ENCODE peak calls at places on chromosomes 6 and 20, in eight cellular contexts. Y is cardiac muscle cell, S is keratinocyte, M is sigmoid colon, F is Peyer's patch, Q is IMR-90, B is OCI-LY7, G is lower leg skin. V is an unnamed sample.

GRCh38 chr20:58712823-58713731 is 20.5 kb downstream of the NPEPL1 start:
- DNase-seq in Y (no peak), S (no peak), M (peak; percentile 55), F (no peak), Q (no peak), B (no peak), G (peak; percentile 76), V (no peak)

GRCh38 chr20:46222521-46223007 is 85.7 kb downstream of the CDH22 start:
- DNase-seq in Y (peak; percentile 87), S (no peak), M (no peak), F (no peak), Q (no peak), B (no peak), G (no peak), V (no peak)

GRCh38 chr6:151436814-151437213 is 15.1 kb downstream of the RMND1 start:
- DNase-seq in Y (no peak), S (no peak), M (no peak), F (no peak), Q (peak; percentile 48), B (no peak), G (no peak), V (no peak)

GRCh38 chr6:96466149-96466863 is 55.3 kb upstream of the UFL1 start:
- DNase-seq in Y (no peak), S (no peak), M (no peak), F (no peak), Q (no peak), B (no peak), G (no peak), V (no peak)

GRCh38 chr6:14784596-14785360 is 461.1 kb upstream of the JARID2 start:
- DNase-seq in Y (no peak), S (no peak), M (no peak), F (no peak), Q (no peak), B (no peak), G (no peak), V (no peak)

GRCh38 chr20:51749674-51750036 is 18.5 kb downstream of the ATP9A start:
- DNase-seq in Y (no peak), S (peak; percentile 15), M (no peak), F (no peak), Q (peak; percentile 79), B (no peak), G (no peak), V (peak; percentile 77)

GRCh38 chr6:134041093-134041492 is 11.3 kb downstream of the SLC2A12 start:
- DNase-seq in Y (no peak), S (no peak), M (no peak), F (no peak), Q (peak; percentile 82), B (no peak), G (no peak), V (peak; percentile 38)

GRCh38 chr6:6725120-6725833 is 136.8 kb downstream of the LY86 start:
- DNase-seq in Y (no peak), S (no peak), M (no peak), F (no peak), Q (no peak), B (no peak), G (no peak), V (no peak)

GRCh38 chr20:3165473-3166337 is 6.0 kb upstream of the FASTKD5 start:
- DNase-seq in Y (no peak), S (no peak), M (peak; percentile 87), F (peak; percentile 58), Q (peak; percentile 63), B (no peak), G (peak; percentile 87), V (peak; percentile 68)

GRCh38 chr6:151209071-151209831 is 30.5 kb upstream of the AKAP12 start:
- DNase-seq in Y (peak; percentile 80), S (no peak), M (no peak), F (no peak), Q (peak; percentile 20), B (no peak), G (no peak), V (peak; percentile 49)

GRCh38 chr20:37364013-37364926 is 18.3 kb downstream of the SRC start:
- DNase-seq in Y (no peak), S (no peak), M (peak; percentile 50), F (no peak), Q (no peak), B (no peak), G (no peak), V (no peak)

GRCh38 chr20:62704341-62704948 is 4.2 kb upstream of the NTSR1 start:
- DNase-seq in Y (peak; percentile 73), S (peak; percentile 95), M (peak; percentile 96), F (peak; percentile 65), Q (peak; percentile 95), B (no peak), G (peak; percentile 96), V (peak; percentile 96)

GRCh38 chr20:51136326-51136725 is 113.4 kb upstream of the KCNG1 start:
- DNase-seq in Y (no peak), S (no peak), M (no peak), F (no peak), Q (no peak), B (no peak), G (peak; percentile 10), V (no peak)

GRCh38 chr6:84528201-84528600 is 236.2 kb downstream of the TBX18 start:
- DNase-seq in Y (no peak), S (no peak), M (no peak), F (no peak), Q (no peak), B (no peak), G (no peak), V (no peak)

GRCh38 chr20:48017504-48017903 is 232.2 kb upstream of the SULF2 start:
- DNase-seq in Y (no peak), S (no peak), M (no peak), F (no peak), Q (no peak), B (no peak), G (no peak), V (no peak)

GRCh38 chr6:12504325-12504966 is 212.1 kb upstream of the PHACTR1 start:
- DNase-seq in Y (no peak), S (no peak), M (no peak), F (no peak), Q (peak; percentile 14), B (peak; percentile 40), G (no peak), V (no peak)

GRCh38 chr6:148528292-148528691 is 185.7 kb downstream of the SASH1 start:
- DNase-seq in Y (no peak), S (no peak), M (no peak), F (no peak), Q (peak; percentile 44), B (peak; percentile 19), G (no peak), V (peak; percentile 38)

GRCh38 chr6:37866590-37867507 is 47.3 kb downstream of the ZFAND3 start:
- DNase-seq in Y (no peak), S (no peak), M (no peak), F (no peak), Q (peak; percentile 44), B (no peak), G (no peak), V (no peak)

GRCh38 chr6:37864250-37864649 is 44.7 kb downstream of the ZFAND3 start:
- DNase-seq in Y (no peak), S (no peak), M (no peak), F (no peak), Q (no peak), B (no peak), G (no peak), V (no peak)

GRCh38 chr6:37865534-37865933 is 46.0 kb downstream of the ZFAND3 start:
- DNase-seq in Y (no peak), S (no peak), M (no peak), F (no peak), Q (no peak), B (no peak), G (no peak), V (no peak)

GRCh38 chr6:37868447-37868825 is 48.9 kb downstream of the ZFAND3 start:
- DNase-seq in Y (no peak), S (no peak), M (no peak), F (no peak), Q (peak; percentile 59), B (no peak), G (no peak), V (no peak)

DNA sequence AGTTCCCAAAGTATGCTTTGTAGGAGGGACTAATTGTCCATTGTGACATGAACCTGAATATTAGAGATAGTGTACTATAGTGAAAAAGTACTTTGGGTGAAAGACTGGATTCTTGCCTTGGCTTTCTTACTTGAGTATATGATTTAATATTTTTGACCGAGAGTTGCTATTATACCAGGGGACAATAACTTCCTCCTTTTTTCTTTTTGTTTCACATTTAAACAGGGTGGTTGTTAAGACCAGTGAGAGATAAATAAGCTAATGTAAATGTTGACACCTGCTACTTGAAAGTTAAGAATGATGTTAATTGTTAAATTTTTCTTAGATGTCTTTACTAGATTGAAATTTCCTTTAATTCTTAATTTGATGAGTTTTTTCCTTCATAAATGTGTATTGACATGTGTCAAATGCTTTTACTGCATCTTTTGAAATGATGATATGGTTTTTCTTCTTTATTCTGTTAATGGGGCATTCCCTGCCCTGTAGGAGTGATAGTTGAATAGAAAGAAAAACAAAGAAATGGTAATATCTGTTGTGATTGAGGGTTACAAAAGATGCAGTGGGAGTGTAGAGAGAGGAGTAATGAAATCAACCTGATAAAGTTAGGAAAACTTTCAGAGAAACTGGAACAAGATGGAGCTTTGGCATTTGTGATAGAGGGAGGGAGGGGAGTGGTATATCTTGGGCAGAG is 48.4 kb downstream of the ZFAND3 start:
- DNase-seq in Y (no peak), S (no peak), M (no peak), F (no peak), Q (no peak), B (no peak), G (no peak), V (no peak)
- H3K4me3 ChIP-seq in Y (no peak overlapping the region), S (no peak overlapping the region), M (no peak overlapping the region), F (no peak overlapping the region), Q (no peak overlapping the region), B (no peak overlapping the region), G (no peak overlapping the region), V (no peak overlapping the region)

GRCh38 chr6:52573295-52573694 is 3.6 kb downstream of the TRAM2 start:
- DNase-seq in Y (peak; percentile 56), S (no peak), M (no peak), F (no peak), Q (no peak), B (no peak), G (no peak), V (peak; percentile 27)
- H3K4me3 ChIP-seq in Y (no peak overlapping the region), S (no peak overlapping the region), M (no peak overlapping the region), F (no peak overlapping the region), Q (peak overlapping the region; percentile 88), B (no peak overlapping the region), G (no peak overlapping the region), V (peak overlapping the region; percentile 94)

GRCh38 chr6:17984399-17984798 is 3.0 kb downstream of the KIF13A start:
- DNase-seq in Y (no peak), S (no peak), M (no peak), F (no peak), Q (no peak), B (no peak), G (no peak), V (no peak)
- H3K4me3 ChIP-seq in Y (peak overlapping the region; percentile 78), S (peak overlapping the region; percentile 96), M (peak overlapping the region; percentile 82), F (no peak overlapping the region), Q (peak overlapping the region; percentile 64), B (no peak overlapping the region), G (no peak overlapping the region), V (peak overlapping the region; percentile 78)

DNA sequence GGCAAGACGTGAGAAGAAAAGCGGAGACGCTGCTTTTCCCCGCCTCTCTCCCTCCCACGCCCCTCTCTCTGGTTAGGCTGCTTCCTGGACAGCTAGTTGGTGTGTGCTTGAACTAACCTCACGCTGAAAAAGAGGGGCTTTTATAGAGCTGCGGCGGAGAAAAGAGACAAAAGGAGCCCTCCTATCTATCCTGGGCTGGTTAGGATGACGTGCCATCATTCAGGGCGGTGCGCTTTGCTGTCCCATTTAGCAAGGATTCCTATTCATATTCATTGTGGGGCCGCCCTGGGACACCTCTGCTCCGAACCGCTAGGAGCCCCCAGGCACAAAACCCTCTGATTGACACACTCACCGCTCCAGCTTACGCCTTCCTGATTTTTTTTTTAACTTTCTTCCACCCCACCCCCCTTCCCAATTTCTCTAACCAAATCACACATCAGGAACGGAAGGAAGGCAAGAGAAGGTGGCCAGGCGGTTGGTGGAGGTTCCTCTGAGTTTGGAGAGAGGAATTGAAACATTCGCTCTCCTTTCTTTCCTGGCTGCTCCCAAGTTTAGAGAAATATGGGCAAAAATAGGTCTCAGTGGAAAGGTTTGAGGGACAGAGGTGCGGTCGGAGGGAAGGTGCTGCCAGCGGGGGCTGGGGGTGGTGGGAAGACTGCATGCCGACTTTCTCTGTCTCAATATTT is at the start of gene OLIG3:
- DNase-seq in Y (no peak), S (no peak), M (no peak), F (no peak), Q (no peak), B (no peak), G (no peak), V (no peak)
- H3K4me3 ChIP-seq in Y (no peak within 1 kb of the TSS), S (no peak within 1 kb of the TSS), M (peak within 1 kb of the TSS; percentile 11), F (no peak within 1 kb of the TSS), Q (no peak within 1 kb of the TSS), B (no peak within 1 kb of the TSS), G (no peak within 1 kb of the TSS), V (no peak within 1 kb of the TSS)

V was measured in foreskin fibroblast.